ENCODE peak calls at places on chromosomes 7 and 10, in seven cellular contexts. S is tibial artery; A is left ventricle myocardium inferior; B is mucosa of descending colon; O is CD8-positive, alpha-beta T cell; G is cardiac fibroblast; X is coronary artery. F is an unnamed sample.

GRCh38 chr10:94010886-94011285 is 17.2 kb downstream of the PLCE1 start:
- DNase-seq in S (no peak), A (no peak), B (no peak), O (no peak), G (no peak), X (no peak), F (no peak)

GRCh38 chr7:79713281-79713680 is 259.8 kb upstream of the MAGI2 start:
- DNase-seq in S (no peak), A (no peak), B (no peak), O (no peak), G (no peak), X (no peak), F (no peak)

GRCh38 chr7:34155225-34155908 is 250.0 kb downstream of the BMPER start:
- DNase-seq in S (peak; percentile 78), A (no peak), B (no peak), O (no peak), G (peak; percentile 96), X (no peak), F (no peak)

GRCh38 chr10:110828525-110828924 is 43.2 kb upstream of the PDCD4 start:
- DNase-seq in S (no peak), A (no peak), B (no peak), O (no peak), G (no peak), X (no peak), F (no peak)

GRCh38 chr10:86583983-86584382 is 62.4 kb upstream of the WAPL start:
- DNase-seq in S (no peak), A (no peak), B (no peak), O (no peak), G (no peak), X (no peak), F (no peak)

GRCh38 chr7:16644987-16645592 is 464 bp downstream of the ANKMY2 start:
- DNase-seq in S (peak; percentile 72), A (peak; percentile 31), B (peak; percentile 75), O (peak; percentile 22), G (peak; percentile 38), X (peak; percentile 74), F (peak; percentile 19)

GRCh38 chr7:2687881-2688318 is at the start of gene AMZ1:
- DNase-seq in S (no peak), A (no peak), B (no peak), O (no peak), G (no peak), X (no peak), F (no peak)

GRCh38 chr10:75971402-75972211 is 540.2 kb downstream of the LRMDA start:
- DNase-seq in S (no peak), A (no peak), B (no peak), O (no peak), G (peak; percentile 46), X (no peak), F (no peak)

GRCh38 chr10:71801357-71801756 is 28.0 kb upstream of the VSIR start:
- DNase-seq in S (no peak), A (no peak), B (peak; percentile 9), O (no peak), G (no peak), X (no peak), F (no peak)

GRCh38 chr7:43522406-43523156 is 60.3 kb upstream of the STK17A start:
- DNase-seq in S (no peak), A (no peak), B (no peak), O (no peak), G (peak; percentile 54), X (no peak), F (no peak)

GRCh38 chr10:3261921-3262320 is 89.3 kb upstream of the PITRM1 start:
- DNase-seq in S (no peak), A (no peak), B (no peak), O (no peak), G (no peak), X (no peak), F (no peak)
- TF ChIP-seq CTCF in S (no peak), A (no peak), B (no peak), O (no peak), G (no peak), X (no peak), F (no peak)

DNA sequence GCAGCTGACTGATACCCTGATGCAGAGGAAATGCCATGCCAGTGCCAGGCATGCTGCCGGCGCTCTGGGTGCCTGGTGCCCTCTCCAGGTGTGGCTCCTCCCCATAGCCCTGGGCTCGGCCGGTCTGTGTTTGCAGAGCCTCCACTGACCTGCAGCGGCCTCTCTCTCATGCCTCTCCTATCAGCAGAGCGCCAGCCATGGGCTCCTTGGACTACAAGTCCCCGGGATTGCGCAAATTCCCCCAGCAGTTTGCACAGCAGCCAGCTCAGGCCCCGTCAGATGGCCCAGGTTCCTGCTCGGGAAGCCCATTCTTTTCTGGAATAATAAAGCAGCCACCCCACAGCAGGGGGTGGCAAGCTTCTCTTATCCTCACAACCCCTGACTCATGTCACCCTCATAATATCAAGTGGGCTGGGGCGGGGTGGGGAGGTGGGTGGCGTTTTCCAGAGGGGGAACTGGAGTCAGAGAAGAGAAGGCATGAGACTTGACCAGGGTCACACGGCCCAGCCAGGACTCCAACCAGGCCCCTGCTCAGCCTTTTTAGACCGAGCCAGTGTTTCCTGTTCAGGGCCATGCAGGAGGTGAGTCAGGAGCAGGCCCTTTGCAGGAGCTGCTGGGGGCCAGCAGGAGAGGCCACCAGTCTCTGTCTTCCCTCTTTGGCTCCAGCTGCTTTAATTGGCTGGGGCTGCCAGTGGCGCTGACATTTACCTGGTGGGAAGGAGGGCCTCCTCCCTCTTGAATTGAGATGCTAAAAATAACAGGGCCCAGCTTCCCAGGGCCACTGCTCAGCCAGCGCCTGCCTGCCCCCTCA is 58.6 kb downstream of the ZMIZ1 start:
- DNase-seq in S (peak; percentile 85), A (peak; percentile 76), B (peak; percentile 61), O (no peak), G (peak; percentile 93), X (no peak), F (no peak)
- TF ChIP-seq CTCF in S (no peak), A (no peak), B (no peak), O (no peak), G (no peak), X (no peak), F (no peak)

GRCh38 chr10:11243425-11244222 is 226.0 kb downstream of the CELF2 start:
- DNase-seq in S (no peak), A (no peak), B (no peak), O (no peak), G (no peak), X (no peak), F (no peak)

GRCh38 chr10:11245981-11246590 is 228.4 kb downstream of the CELF2 start:
- DNase-seq in S (no peak), A (no peak), B (no peak), O (peak; percentile 41), G (no peak), X (no peak), F (no peak)

GRCh38 chr10:11245510-11245909 is 227.8 kb downstream of the CELF2 start:
- DNase-seq in S (no peak), A (no peak), B (no peak), O (peak; percentile 39), G (no peak), X (no peak), F (no peak)

GRCh38 chr10:11245095-11245479 is 227.4 kb downstream of the CELF2 start:
- DNase-seq in S (no peak), A (no peak), B (no peak), O (no peak), G (no peak), X (no peak), F (no peak)

DNA sequence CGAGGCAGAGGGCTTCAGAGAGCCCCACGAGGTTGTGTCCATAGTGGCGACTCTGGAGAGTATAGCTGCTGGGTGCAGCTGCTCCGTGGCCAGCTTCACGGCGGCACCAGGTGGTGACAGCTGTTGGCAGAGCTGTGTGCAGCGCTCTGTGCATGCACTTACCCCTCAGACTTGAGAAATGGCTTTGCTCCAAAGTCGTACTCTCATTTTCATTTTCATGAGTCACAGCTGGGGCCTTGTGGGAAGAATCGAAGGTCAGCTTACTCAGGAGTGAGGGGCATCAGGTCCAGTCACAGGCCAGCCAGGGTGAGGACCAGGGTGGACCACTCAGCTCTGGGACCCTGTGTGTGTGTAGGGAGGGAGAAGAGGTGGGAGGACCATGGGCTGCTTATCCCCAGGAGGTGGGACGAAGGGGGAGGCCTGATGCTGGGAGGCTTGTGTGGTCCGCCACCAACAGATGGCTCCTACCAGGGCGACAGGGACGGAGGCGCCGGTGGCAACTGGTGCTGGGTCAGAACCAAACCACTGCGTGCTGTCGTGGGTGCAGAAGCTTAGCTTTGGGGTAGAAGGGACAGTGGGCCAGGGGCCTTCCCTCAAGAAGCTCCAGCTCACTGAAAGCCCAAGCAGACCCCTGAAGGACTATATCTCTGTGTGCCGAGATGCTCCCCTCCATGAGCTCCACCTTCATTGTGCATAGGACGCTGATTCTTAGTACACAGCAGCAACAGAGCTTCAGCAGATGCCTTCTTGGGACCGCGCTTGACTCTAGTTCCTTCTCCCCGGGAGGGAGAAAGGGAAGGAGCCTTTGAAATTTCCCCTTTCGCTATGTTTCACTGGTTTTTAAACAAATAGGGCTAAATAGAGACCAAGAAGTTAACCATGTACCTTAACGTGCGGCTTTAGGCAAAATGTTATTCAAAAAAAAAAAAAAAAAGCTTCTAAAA is 225.0 kb downstream of the CELF2 start:
- DNase-seq in S (no peak), A (peak; percentile 77), B (peak; percentile 55), O (no peak), G (peak; percentile 50), X (no peak), F (no peak)
- TF ChIP-seq CTCF in S (no peak), A (no peak), B (no peak), O (no peak), G (no peak), X (no peak), F (no peak)

DNA sequence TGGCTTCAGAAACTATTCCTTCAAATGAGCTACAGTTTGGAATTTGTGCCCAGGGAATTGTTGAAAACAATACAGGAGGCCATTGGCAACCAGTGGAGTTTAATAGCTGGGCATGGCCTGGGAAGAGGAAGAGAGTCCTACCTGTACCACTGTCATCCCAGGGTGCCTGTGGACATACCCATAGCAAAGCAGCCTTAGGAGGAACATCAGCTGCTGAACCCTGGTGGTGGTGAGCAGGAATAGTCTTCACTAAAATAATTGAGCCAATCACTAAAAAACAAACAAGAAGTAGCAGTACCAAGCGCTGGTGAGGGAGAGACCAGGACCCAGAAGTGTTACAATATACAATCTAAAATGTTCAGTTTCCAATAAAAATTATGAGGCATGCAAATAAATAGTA is 14.5 kb downstream of the IGFBP1 start:
- DNase-seq in S (no peak), A (no peak), B (no peak), O (no peak), G (no peak), X (no peak), F (no peak)
- TF ChIP-seq CTCF in S (no peak), A (no peak), B (no peak), O (no peak), G (peak; percentile 17), X (no peak), F (no peak)

GRCh38 chr10:92839191-92840085 is 8.9 kb upstream of the EXOC6 start:
- DNase-seq in S (no peak), A (peak; percentile 61), B (peak; percentile 80), O (peak; percentile 40), G (peak; percentile 84), X (no peak), F (no peak)
- TF ChIP-seq CTCF in S (no peak), A (peak; percentile 33), B (peak; percentile 34), O (peak; percentile 41), G (peak; percentile 9), X (no peak), F (peak; percentile 47)